ENCODE peak calls at places on chromosomes 2 and 18, in eight cellular contexts. G is neural progenitor cell; R is right atrium auricular region; N is right cardiac atrium; H is CD4-positive, CD25-positive, alpha-beta regulatory T cell; Z is A549; M is stomach; Y is coronary artery. C is an unnamed sample.

GRCh38 chr18:50638623-50639398 is 78.9 kb downstream of the MAPK4 start:
- DNase-seq in G (peak; percentile 33), R (no peak), N (no peak), H (no peak), Z (no peak), M (no peak), Y (no peak), C (peak; percentile 76)

GRCh38 chr2:201357216-201357615 is at the start of gene FLACC1:
- DNase-seq in G (peak; percentile 65), R (peak; percentile 75), N (peak; percentile 42), H (no peak), Z (peak; percentile 39), M (no peak), Y (no peak), C (peak; percentile 97)

GRCh38 chr2:218879881-218880748 is 537 bp upstream of the WNT10A start:
- DNase-seq in G (no peak), R (no peak), N (no peak), H (peak; percentile 76), Z (no peak), M (peak; percentile 63), Y (no peak), C (no peak)

GRCh38 chr2:203122317-203122998 is 107.8 kb downstream of the NBEAL1 start:
- DNase-seq in G (no peak), R (no peak), N (no peak), H (peak; percentile 30), Z (peak; percentile 6), M (no peak), Y (no peak), C (peak; percentile 22)

GRCh38 chr18:49520661-49521145 is 33.7 kb upstream of the C18orf32 start:
- DNase-seq in G (peak; percentile 60), R (no peak), N (no peak), H (no peak), Z (no peak), M (no peak), Y (no peak), C (no peak)

GRCh38 chr2:71530246-71530986 is 77.1 kb downstream of the DYSF start:
- DNase-seq in G (peak; percentile 74), R (no peak), N (no peak), H (peak; percentile 35), Z (peak; percentile 83), M (no peak), Y (no peak), C (peak; percentile 77)

GRCh38 chr2:151843669-151844017 is 15.4 kb upstream of the ARL5A start:
- DNase-seq in G (no peak), R (no peak), N (no peak), H (no peak), Z (no peak), M (no peak), Y (no peak), C (no peak)

GRCh38 chr18:22032392-22032961 is 136.9 kb upstream of the GATA6 start:
- DNase-seq in G (peak; percentile 27), R (no peak), N (no peak), H (no peak), Z (peak; percentile 81), M (peak; percentile 48), Y (no peak), C (peak; percentile 93)

GRCh38 chr18:69897397-69898108 is 50.1 kb downstream of the CD226 start:
- DNase-seq in G (no peak), R (no peak), N (no peak), H (peak; percentile 44), Z (no peak), M (no peak), Y (no peak), C (no peak)

GRCh38 chr2:241615522-241616052 is 21.4 kb downstream of the THAP4 start:
- DNase-seq in G (no peak), R (no peak), N (no peak), H (no peak), Z (no peak), M (no peak), Y (no peak), C (no peak)

GRCh38 chr18:28198588-28198987 is 21.7 kb upstream of the CDH2 start:
- DNase-seq in G (no peak), R (no peak), N (no peak), H (no peak), Z (no peak), M (no peak), Y (no peak), C (no peak)

GRCh38 chr2:65495250-65495649 is 62.9 kb upstream of the SPRED2 start:
- DNase-seq in G (no peak), R (no peak), N (no peak), H (no peak), Z (no peak), M (no peak), Y (no peak), C (no peak)

GRCh38 chr18:5058768-5059539 is 138.1 kb downstream of the AKAIN1 start:
- DNase-seq in G (no peak), R (no peak), N (peak; percentile 15), H (peak; percentile 65), Z (no peak), M (no peak), Y (no peak), C (no peak)

GRCh38 chr2:144801766-144802165 is 281.8 kb upstream of the ZEB2 start:
- DNase-seq in G (no peak), R (no peak), N (no peak), H (no peak), Z (no peak), M (no peak), Y (no peak), C (peak; percentile 60)

GRCh38 chr2:70010222-70011111 is 49.0 kb upstream of the ASPRV1 start:
- DNase-seq in G (no peak), R (no peak), N (peak; percentile 38), H (no peak), Z (no peak), M (peak; percentile 64), Y (no peak), C (no peak)

GRCh38 chr2:19743641-19744040 is 158.1 kb downstream of the TTC32 start:
- DNase-seq in G (no peak), R (no peak), N (no peak), H (no peak), Z (no peak), M (no peak), Y (no peak), C (no peak)

GRCh38 chr18:46437019-46437418 is 220.0 kb downstream of the LOXHD1 start:
- DNase-seq in G (no peak), R (peak; percentile 40), N (no peak), H (no peak), Z (no peak), M (no peak), Y (no peak), C (peak; percentile 27)

GRCh38 chr18:39496986-39497385 is 1931.4 kb upstream of the CELF4 start:
- DNase-seq in G (no peak), R (no peak), N (no peak), H (no peak), Z (no peak), M (no peak), Y (no peak), C (no peak)

GRCh38 chr18:39491408-39491807 is 1925.8 kb upstream of the CELF4 start:
- DNase-seq in G (no peak), R (no peak), N (no peak), H (no peak), Z (no peak), M (no peak), Y (no peak), C (no peak)

GRCh38 chr18:39489426-39489825 is 1923.8 kb upstream of the CELF4 start:
- DNase-seq in G (no peak), R (no peak), N (no peak), H (no peak), Z (no peak), M (no peak), Y (no peak), C (no peak)

GRCh38 chr18:39497819-39498218 is 1932.2 kb upstream of the CELF4 start:
- DNase-seq in G (no peak), R (no peak), N (no peak), H (no peak), Z (no peak), M (no peak), Y (no peak), C (no peak)

GRCh38 chr18:39494211-39494896 is 1928.8 kb upstream of the CELF4 start:
- DNase-seq in G (no peak), R (no peak), N (no peak), H (no peak), Z (no peak), M (no peak), Y (no peak), C (no peak)
- H3K27ac ChIP-seq in G (no peak overlapping the region), R (no peak overlapping the region), N (no peak overlapping the region), H (no peak overlapping the region), Z (no peak overlapping the region), M (no peak overlapping the region), Y (no peak overlapping the region), C (no peak overlapping the region)

GRCh38 chr18:35696307-35696706 is 114.8 kb downstream of the GALNT1 start:
- DNase-seq in G (no peak), R (no peak), N (no peak), H (no peak), Z (no peak), M (no peak), Y (no peak), C (no peak)
- H3K27ac ChIP-seq in G (no peak overlapping the region), R (no peak overlapping the region), N (no peak overlapping the region), H (no peak overlapping the region), Z (no peak overlapping the region), M (peak overlapping the region; percentile 18), Y (no peak overlapping the region), C (no peak overlapping the region)

DNA sequence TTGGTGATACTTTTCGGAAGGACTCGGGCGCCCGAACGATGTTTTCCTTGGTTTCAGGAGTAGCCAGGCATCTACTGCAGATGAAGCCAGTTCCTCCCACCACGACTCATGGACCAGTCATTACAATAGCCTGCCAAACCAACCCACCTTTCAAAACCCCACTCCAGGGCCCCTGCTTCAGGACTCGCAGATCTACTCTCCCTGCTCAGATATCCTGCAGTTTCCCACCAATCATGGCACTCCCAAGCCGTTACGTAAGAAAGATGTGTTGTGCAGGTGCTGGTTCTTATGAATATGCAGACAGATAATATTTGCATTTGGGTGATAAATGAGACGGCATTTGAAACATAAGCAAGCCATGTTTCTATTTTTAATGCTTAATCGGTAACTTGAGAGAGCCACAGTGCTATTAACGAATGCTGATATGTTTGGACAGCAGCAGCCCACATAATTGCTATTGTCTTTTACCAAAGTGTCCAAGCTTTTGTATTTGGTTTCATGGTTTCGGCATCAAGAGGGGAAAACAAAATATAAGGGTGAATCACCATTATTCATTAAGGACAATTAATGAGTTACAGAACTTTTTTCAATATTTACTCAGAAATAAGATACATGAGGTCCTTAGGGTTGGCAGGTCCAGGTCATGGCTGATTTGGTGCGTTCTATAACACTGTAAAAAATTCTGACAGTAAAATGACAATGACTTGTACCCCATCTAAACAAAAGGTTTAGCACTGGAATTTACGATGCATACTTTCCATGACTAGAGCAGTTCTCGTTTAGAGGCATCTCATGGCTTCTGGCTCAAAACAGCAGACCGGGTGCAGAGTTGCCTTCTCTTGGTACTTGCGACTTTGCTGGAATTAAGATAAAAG is 3.7 kb upstream of the CYS1 start:
- DNase-seq in G (no peak), R (no peak), N (no peak), H (no peak), Z (no peak), M (no peak), Y (no peak), C (no peak)
- H3K27ac ChIP-seq in G (no peak overlapping the region), R (no peak overlapping the region), N (no peak overlapping the region), H (no peak overlapping the region), Z (no peak overlapping the region), M (no peak overlapping the region), Y (no peak overlapping the region), C (no peak overlapping the region)

DNA sequence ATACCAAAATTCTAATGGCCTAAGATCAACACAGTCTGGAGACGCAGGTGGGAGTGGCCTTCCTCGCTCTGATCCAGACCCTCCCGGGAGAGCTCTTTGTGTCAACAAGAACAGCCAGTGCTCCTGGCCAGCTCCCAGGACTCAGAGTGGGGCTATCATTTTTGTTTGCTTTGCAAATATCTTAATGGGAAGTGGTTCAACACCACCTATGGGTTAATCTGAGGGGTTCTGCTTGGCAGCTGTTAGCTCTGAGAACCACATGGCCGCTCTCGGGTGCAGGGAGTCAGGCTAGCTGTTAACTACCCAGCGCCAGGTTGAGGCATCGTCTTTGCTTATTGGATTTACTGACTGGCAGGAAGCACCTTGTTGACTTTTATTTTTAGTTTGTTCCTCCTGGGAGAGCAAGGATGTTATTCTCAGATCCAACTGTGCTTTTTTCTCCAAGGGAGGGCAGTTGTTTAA is 184.8 kb upstream of the SP5 start:
- DNase-seq in G (peak; percentile 64), R (peak; percentile 86), N (peak; percentile 77), H (no peak), Z (peak; percentile 8), M (peak; percentile 93), Y (peak; percentile 85), C (peak; percentile 93)
- H3K27ac ChIP-seq in G (no peak overlapping the region), R (peak overlapping the region; percentile 23), N (no peak overlapping the region), H (no peak overlapping the region), Z (no peak overlapping the region), M (peak overlapping the region; percentile 27), Y (peak overlapping the region; percentile 50), C (peak overlapping the region; percentile 38)

C was measured in mesendoderm.